ENCODE peak calls at places on chromosomes 1 and 21, in ten cellular contexts. N, J, E, Q, P, Y, Z, M, B and U are unnamed samples.

GRCh38 chr1:67134692-67135091 is at the start of gene C1orf141:
- DNase-seq in M (no peak), P (no peak), E (no peak), B (no peak), N (peak), J (no peak), Q (peak), Z (peak), Y (peak), U (peak)

GRCh38 chr1:212137854-212138253 is 102.3 kb downstream of the DTL start:
- DNase-seq in E (no peak), Y (no peak), M (no peak), N (no peak), B (no peak), Z (no peak), P (no peak), J (no peak), Q (no peak), U (no peak)

GRCh38 chr1:23529146-23530088 is 1.6 kb downstream of the E2F2 start:
- DNase-seq in J (no peak), M (no peak), P (no peak), Z (no peak), Y (peak), N (no peak), E (no peak), B (no peak), Q (no peak), U (no peak)

GRCh38 chr21:29091032-29091431 is 17.6 kb upstream of the CCT8 start:
- DNase-seq in Y (no peak), Q (peak), M (no peak), E (no peak), P (no peak), N (no peak), Z (no peak), J (no peak), B (no peak), U (peak)

GRCh38 chr1:196372896-196373536 is 235.2 kb downstream of the KCNT2 start:
- DNase-seq in Y (no peak), Z (no peak), Q (peak), E (no peak), P (peak), N (no peak), J (no peak), M (no peak), B (no peak), U (peak)

GRCh38 chr1:226443033-226443432 is 35.1 kb upstream of the PARP1 start:
- DNase-seq in M (no peak), P (no peak), N (no peak), Z (no peak), B (no peak), Y (no peak), E (no peak), J (no peak), Q (no peak), U (no peak)

GRCh38 chr1:180158149-180159147 is 3.8 kb downstream of the QSOX1 start:
- DNase-seq in Z (no peak), Q (no peak), E (no peak), J (no peak), N (no peak), M (no peak), Y (no peak), B (no peak), P (no peak), U (no peak)

GRCh38 chr1:3707298-3707938 is 44.8 kb upstream of the CCDC27 start:
- DNase-seq in B (no peak), N (no peak), J (no peak), Q (peak), M (no peak), P (no peak), E (no peak), Y (no peak), Z (no peak), U (no peak)

GRCh38 chr1:63866085-63866484 is 92.3 kb downstream of the ROR1 start:
- DNase-seq in N (no peak), Z (no peak), M (no peak), Y (no peak), J (no peak), B (no peak), Q (no peak), P (no peak), E (no peak), U (no peak)

GRCh38 chr1:54603241-54603640 is 20.1 kb downstream of the FAM151A start:
- DNase-seq in Z (no peak), J (no peak), B (no peak), P (no peak), Y (no peak), Q (no peak), M (no peak), N (no peak), E (no peak), U (no peak)